ENCODE peak calls at places on chromosomes 7 and 10, in five cellular contexts. Z is HepG2, X is K562, H is H1, E is GM12878. K is an unnamed sample.

GRCh38 chr10:109341986-109342385 is 581.3 kb downstream of the XPNPEP1 start:
- DNase-seq in Z (no peak), X (no peak), H (no peak), E (no peak), K (no peak)

GRCh38 chr10:31578951-31579350 is 259.9 kb downstream of the ZEB1 start:
- DNase-seq in Z (no peak), X (no peak), H (no peak), E (no peak), K (no peak)

GRCh38 chr10:14063531-14064317 is 267.0 kb downstream of the FRMD4A start:
- DNase-seq in Z (no peak), X (no peak), H (no peak), E (no peak), K (no peak)

GRCh38 chr7:117157121-117157870 is 165.6 kb downstream of the WNT2 start:
- DNase-seq in Z (no peak), X (no peak), H (no peak), E (no peak), K (no peak)

GRCh38 chr10:60943372-60944158 is 420 bp downstream of the RHOBTB1 start:
- DNase-seq in Z (peak; percentile 36), X (peak; percentile 61), H (peak; percentile 81), E (no peak), K (peak; percentile 3)

GRCh38 chr10:49112098-49112497 is 3.2 kb downstream of the VSTM4 start:
- DNase-seq in Z (no peak), X (no peak), H (peak; percentile 20), E (no peak), K (no peak)

GRCh38 chr10:12768156-12768731 is 233.3 kb downstream of the CCDC3 start:
- DNase-seq in Z (no peak), X (no peak), H (peak; percentile 50), E (no peak), K (no peak)

GRCh38 chr7:155108144-155108901 is 38.2 kb downstream of the HTR5A start:
- DNase-seq in Z (no peak), X (no peak), H (no peak), E (no peak), K (no peak)

GRCh38 chr7:72114129-72114528 is 298.0 kb downstream of the CALN1 start:
- DNase-seq in Z (no peak), X (no peak), H (no peak), E (no peak), K (no peak)

GRCh38 chr10:75544923-75545322 is 113.5 kb downstream of the LRMDA start:
- DNase-seq in Z (no peak), X (no peak), H (no peak), E (no peak), K (no peak)

GRCh38 chr10:109920011-109920410 is 3.3 kb downstream of the XPNPEP1 start:
- DNase-seq in Z (no peak), X (no peak), H (no peak), E (no peak), K (no peak)

GRCh38 chr7:96084880-96085551 is 236.9 kb downstream of the SLC25A13 start:
- DNase-seq in Z (no peak), X (no peak), H (no peak), E (no peak), K (no peak)

GRCh38 chr7:136146925-136147324 is 169.8 kb upstream of the MTPN start:
- DNase-seq in Z (no peak), X (no peak), H (no peak), E (no peak), K (no peak)

GRCh38 chr10:103915794-103916193 is 2.2 kb downstream of the STN1 start:
- DNase-seq in Z (no peak), X (no peak), H (no peak), E (no peak), K (no peak)

GRCh38 chr10:110444009-110444347 is 53.7 kb upstream of the DUSP5 start:
- DNase-seq in Z (no peak), X (no peak), H (no peak), E (no peak), K (no peak)

GRCh38 chr10:80122746-80123145 is 9.8 kb upstream of the PLAC9 start:
- DNase-seq in Z (no peak), X (no peak), H (no peak), E (no peak), K (no peak)

GRCh38 chr7:30276203-30276900 is 8.0 kb upstream of the ZNRF2 start:
- DNase-seq in Z (peak; percentile 67), X (no peak), H (peak; percentile 63), E (no peak), K (peak; percentile 43)

GRCh38 chr10:103333934-103334520 is 16.9 kb downstream of the PCGF6 start:
- DNase-seq in Z (peak; percentile 10), X (no peak), H (no peak), E (no peak), K (peak; percentile 32)

GRCh38 chr10:74238031-74238431 is 87.0 kb downstream of the ADK start:
- DNase-seq in Z (no peak), X (no peak), H (no peak), E (no peak), K (no peak)

GRCh38 chr7:150738092-150739044 is 1.1 kb downstream of the GIMAP5 start:
- DNase-seq in Z (no peak), X (no peak), H (no peak), E (no peak), K (peak; percentile 26)

GRCh38 chr10:48464871-48465736 is 139.8 kb downstream of the ARHGAP22 start:
- DNase-seq in Z (no peak), X (no peak), H (peak; percentile 51), E (no peak), K (no peak)

GRCh38 chr7:81190997-81191747 is 272.3 kb upstream of the SEMA3C start:
- DNase-seq in Z (peak; percentile 12), X (no peak), H (no peak), E (no peak), K (peak; percentile 7)

GRCh38 chr7:111196655-111197054 is 105.7 kb downstream of the LRRN3 start:
- DNase-seq in Z (no peak), X (no peak), H (no peak), E (no peak), K (no peak)

DNA sequence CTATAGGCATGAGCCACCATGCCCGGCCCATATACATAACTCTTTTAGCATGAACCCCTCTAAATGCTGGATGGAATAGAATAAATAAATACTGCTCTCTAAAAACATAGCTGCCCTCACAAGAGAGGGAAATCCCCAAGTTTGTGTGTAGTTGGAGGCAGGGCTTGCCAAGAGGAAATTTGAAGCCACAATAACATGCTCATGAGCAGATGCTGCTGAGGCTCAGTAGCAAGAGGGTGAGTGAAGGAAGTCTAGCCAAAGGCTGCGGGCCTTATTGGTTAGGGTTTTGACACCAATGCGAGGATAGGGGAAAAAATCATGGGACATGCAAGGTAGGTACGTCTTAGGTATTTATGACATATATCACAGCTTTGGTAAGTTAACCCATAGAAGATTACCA is 17.3 kb downstream of the TPK1 start:
- DNase-seq in Z (no peak), X (no peak), H (no peak), E (no peak), K (no peak)
- TF ChIP-seq RAD21 in Z (no peak), X (no peak), H (no peak), E (no peak), K (no peak)

GRCh38 chr7:94183289-94183749 is 179.2 kb upstream of the BET1 start:
- DNase-seq in Z (peak; percentile 49), X (no peak), H (no peak), E (no peak), K (peak; percentile 82)
- H2AFZ ChIP-seq in Z (no peak overlapping the region), X (no peak overlapping the region), H (no peak overlapping the region), E (no peak overlapping the region), K (no peak overlapping the region)

GRCh38 chr7:46129831-46130230 is 208.8 kb upstream of the IGFBP3 start:
- DNase-seq in Z (peak; percentile 29), X (no peak), H (no peak), E (no peak), K (no peak)
- TF ChIP-seq ZNF274 in Z (no peak), X (no peak), H (no peak), E (no peak), K (no peak)

GRCh38 chr10:15118615-15119014 is 21.5 kb downstream of the RPP38 start:
- DNase-seq in Z (no peak), X (no peak), H (no peak), E (peak; percentile 24), K (no peak)
- TF ChIP-seq RAD21 in Z (no peak), X (no peak), H (no peak), E (no peak), K (no peak)

DNA sequence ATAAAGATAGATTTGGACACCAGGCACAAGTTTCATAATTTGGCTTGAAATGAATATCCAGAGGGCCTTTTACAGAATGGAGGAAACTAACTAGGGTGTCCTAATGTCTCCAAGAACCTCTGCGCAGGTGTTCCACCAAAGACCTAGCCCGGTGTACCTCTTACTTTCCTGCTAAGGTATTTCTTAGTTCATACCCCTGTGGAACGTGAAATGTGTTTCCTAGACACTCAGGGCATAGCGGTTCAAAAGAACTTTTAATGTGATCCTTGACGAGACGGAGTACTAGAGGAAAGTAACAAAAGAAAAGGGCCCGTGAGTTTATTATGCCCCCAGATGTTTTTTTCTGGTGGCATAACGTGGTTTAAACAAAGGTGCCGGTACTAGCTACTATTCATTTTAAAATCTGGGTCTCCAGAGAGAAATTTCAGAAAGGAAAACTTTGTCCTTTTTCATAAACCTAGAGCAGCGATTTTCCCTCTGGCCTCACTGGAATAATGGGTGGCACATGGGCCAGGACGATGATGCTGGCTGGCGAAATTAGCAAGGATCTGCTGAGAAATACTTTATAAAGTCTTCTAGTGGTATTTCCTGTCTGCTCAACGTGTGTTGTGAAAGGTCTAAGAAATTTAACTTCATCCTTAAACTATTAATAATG is 1.4 kb downstream of the APBB1IP start:
- DNase-seq in Z (no peak), X (no peak), H (no peak), E (no peak), K (no peak)
- H2AFZ ChIP-seq in Z (no peak overlapping the region), X (no peak overlapping the region), H (no peak overlapping the region), E (peak overlapping the region; percentile 46), K (no peak overlapping the region)

GRCh38 chr10:16999665-17000451 is 129.8 kb downstream of the CUBN start:
- DNase-seq in Z (no peak), X (no peak), H (no peak), E (no peak), K (no peak)

GRCh38 chr10:16996530-16996964 is 133.1 kb downstream of the CUBN start:
- DNase-seq in Z (no peak), X (peak; percentile 20), H (no peak), E (no peak), K (no peak)

GRCh38 chr10:16993186-16993585 is 136.4 kb downstream of the CUBN start:
- DNase-seq in Z (no peak), X (no peak), H (no peak), E (no peak), K (no peak)

GRCh38 chr10:16992611-16993119 is 136.9 kb downstream of the CUBN start:
- DNase-seq in Z (no peak), X (no peak), H (no peak), E (no peak), K (no peak)

GRCh38 chr10:16995867-16996529 is 133.6 kb downstream of the CUBN start:
- DNase-seq in Z (no peak), X (peak; percentile 64), H (no peak), E (no peak), K (no peak)
- TF ChIP-seq ZNF274 in Z (no peak), X (no peak), H (no peak), E (no peak), K (no peak)

GRCh38 chr10:71395621-71396020 is 1.1 kb upstream of the CDH23 start:
- DNase-seq in Z (no peak), X (peak; percentile 54), H (peak; percentile 42), E (no peak), K (no peak)
- TF ChIP-seq RAD21 in Z (no peak), X (no peak), H (no peak), E (no peak), K (no peak)

GRCh38 chr10:11285171-11285570 is 267.5 kb downstream of the CELF2 start:
- DNase-seq in Z (no peak), X (no peak), H (no peak), E (no peak), K (no peak)
- H2AFZ ChIP-seq in Z (no peak overlapping the region), X (no peak overlapping the region), H (no peak overlapping the region), E (no peak overlapping the region), K (no peak overlapping the region)

GRCh38 chr10:35783305-35783838 is 141.3 kb upstream of the FZD8 start:
- DNase-seq in Z (no peak), X (no peak), H (no peak), E (no peak), K (no peak)
- TF ChIP-seq ZNF274 in Z (no peak), X (no peak), H (no peak), E (no peak), K (no peak)

K was measured in HCT116.